ENCODE peak calls at places on chromosomes 16 and 17, in six cellular contexts. J is SJSA1; E is stomach; C is PC-3; P is mammary epithelial cell; Q is CD8-positive, alpha-beta memory T cell. W is an unnamed sample.

GRCh38 chr17:58503876-58504275 is 10.6 kb downstream of the MTMR4 start:
- DNase-seq in J (no peak), E (no peak), C (no peak), P (no peak), Q (no peak), W (no peak)

GRCh38 chr17:75364078-75364477 is 41.4 kb downstream of the GRB2 start:
- DNase-seq in J (no peak), E (no peak), C (peak; percentile 94), P (peak; percentile 74), Q (no peak), W (no peak)

GRCh38 chr17:38419508-38419981 is 8.7 kb upstream of the ARHGAP23 start:
- DNase-seq in J (no peak), E (no peak), C (no peak), P (no peak), Q (no peak), W (no peak)

GRCh38 chr17:45273551-45273957 is 11.7 kb upstream of the SPATA32 start:
- DNase-seq in J (no peak), E (no peak), C (no peak), P (no peak), Q (no peak), W (no peak)

GRCh38 chr16:69286941-69287713 is 24.0 kb upstream of the VPS4A start:
- DNase-seq in J (no peak), E (no peak), C (peak; percentile 65), P (peak; percentile 31), Q (peak; percentile 56), W (peak; percentile 15)

GRCh38 chr17:80703109-80703508 is 158.5 kb downstream of the RPTOR start:
- DNase-seq in J (no peak), E (no peak), C (no peak), P (no peak), Q (peak; percentile 48), W (no peak)

GRCh38 chr17:34169501-34169900 is 85.6 kb upstream of the CCL2 start:
- DNase-seq in J (no peak), E (no peak), C (no peak), P (no peak), Q (no peak), W (no peak)

GRCh38 chr16:74742051-74742481 is 32.6 kb downstream of the FA2H start:
- DNase-seq in J (no peak), E (no peak), C (no peak), P (no peak), Q (no peak), W (no peak)

GRCh38 chr17:8994319-8994718 is 27.0 kb upstream of the NTN1 start:
- DNase-seq in J (peak; percentile 56), E (peak; percentile 68), C (peak; percentile 38), P (peak; percentile 31), Q (peak; percentile 32), W (no peak)

GRCh38 chr17:8807070-8807550 is 7.9 kb upstream of the MFSD6L start:
- DNase-seq in J (no peak), E (no peak), C (peak; percentile 23), P (no peak), Q (no peak), W (no peak)

GRCh38 chr17:47297661-47298400 is 25.9 kb upstream of the EFCAB13 start:
- DNase-seq in J (no peak), E (no peak), C (no peak), P (no peak), Q (no peak), W (no peak)

GRCh38 chr16:37511-37910 is 15.9 kb downstream of the POLR3K start:
- DNase-seq in J (no peak), E (no peak), C (no peak), P (no peak), Q (no peak), W (no peak)

GRCh38 chr17:55301521-55302406 is 37.0 kb downstream of the HLF start:
- DNase-seq in J (no peak), E (peak; percentile 47), C (peak; percentile 14), P (no peak), Q (no peak), W (peak; percentile 23)

GRCh38 chr17:57881143-57881542 is 31.3 kb upstream of the MRPS23 start:
- DNase-seq in J (peak; percentile 77), E (no peak), C (no peak), P (no peak), Q (no peak), W (no peak)

GRCh38 chr17:83192161-83192788 is 112.9 kb downstream of the METRNL start:
- DNase-seq in J (peak; percentile 53), E (no peak), C (no peak), P (no peak), Q (no peak), W (no peak)

GRCh38 chr17:47678196-47678595 is 15.8 kb upstream of the TBKBP1 start:
- DNase-seq in J (no peak), E (no peak), C (no peak), P (no peak), Q (no peak), W (no peak)

GRCh38 chr16:67719778-67720144 is 645 bp upstream of the GFOD2 start:
- DNase-seq in J (no peak), E (no peak), C (no peak), P (peak; percentile 20), Q (no peak), W (no peak)

GRCh38 chr16:88914750-88915368 is 48.4 kb upstream of the PABPN1L start:
- DNase-seq in J (no peak), E (no peak), C (no peak), P (no peak), Q (no peak), W (no peak)

GRCh38 chr17:8825802-8826201 is 26.6 kb upstream of the MFSD6L start:
- DNase-seq in J (no peak), E (no peak), C (no peak), P (no peak), Q (no peak), W (no peak)

GRCh38 chr17:35865412-35866355 is 3.0 kb downstream of the HEATR9 start:
- DNase-seq in J (no peak), E (no peak), C (peak; percentile 57), P (peak; percentile 19), Q (no peak), W (no peak)

GRCh38 chr17:41199421-41200098 is 9.9 kb downstream of the KRTAP9-1 start:
- DNase-seq in J (no peak), E (no peak), C (no peak), P (no peak), Q (no peak), W (no peak)

GRCh38 chr16:85002643-85003042 is 8.7 kb downstream of the ZDHHC7 start:
- DNase-seq in J (no peak), E (no peak), C (no peak), P (no peak), Q (no peak), W (no peak)
- H3K4me1 ChIP-seq in J (peaks cover 80% of the 10 kb centered on the region), E (peaks cover 93% of the 10 kb centered on the region), C (peaks cover 62% of the 10 kb centered on the region), P (peaks cover 71% of the 10 kb centered on the region), Q (peaks cover 39% of the 10 kb centered on the region), W (peaks cover 37% of the 10 kb centered on the region)

DNA sequence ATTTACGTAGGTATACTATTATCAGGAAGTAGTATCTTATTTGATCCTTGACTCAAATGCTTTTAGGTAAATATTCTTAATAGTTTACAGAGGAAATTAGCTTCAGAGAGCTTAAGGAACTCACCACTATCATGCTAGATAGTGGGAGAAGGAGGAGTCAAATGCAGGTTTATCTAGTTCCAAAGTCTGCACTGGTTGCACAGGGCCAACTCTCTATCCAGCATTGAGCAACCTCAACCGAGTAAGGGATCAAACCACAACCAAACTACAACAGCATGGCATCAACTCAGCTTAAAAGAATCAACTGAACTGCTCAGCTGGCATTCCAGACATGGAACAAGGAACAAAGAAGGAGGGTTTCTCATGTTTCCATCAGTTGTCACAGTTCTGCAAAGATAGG is 306.0 kb downstream of the MAF start:
- DNase-seq in J (no peak), E (no peak), C (no peak), P (no peak), Q (no peak), W (no peak)
- H3K4me1 ChIP-seq in J (no peaks in the 10 kb centered on the region), E (peaks cover 24% of the 10 kb centered on the region), C (no peaks in the 10 kb centered on the region), P (no peaks in the 10 kb centered on the region), Q (no peaks in the 10 kb centered on the region), W (no peaks in the 10 kb centered on the region)

GRCh38 chr16:3007059-3007956 is 5.4 kb upstream of the CLDN9 start:
- DNase-seq in J (no peak), E (no peak), C (no peak), P (no peak), Q (no peak), W (peak; percentile 78)
- H3K4me1 ChIP-seq in J (no peaks in the 10 kb centered on the region), E (peaks cover 43% of the 10 kb centered on the region), C (peaks cover 24% of the 10 kb centered on the region), P (peaks cover 9% of the 10 kb centered on the region), Q (peaks cover 22% of the 10 kb centered on the region), W (peaks cover 56% of the 10 kb centered on the region)

DNA sequence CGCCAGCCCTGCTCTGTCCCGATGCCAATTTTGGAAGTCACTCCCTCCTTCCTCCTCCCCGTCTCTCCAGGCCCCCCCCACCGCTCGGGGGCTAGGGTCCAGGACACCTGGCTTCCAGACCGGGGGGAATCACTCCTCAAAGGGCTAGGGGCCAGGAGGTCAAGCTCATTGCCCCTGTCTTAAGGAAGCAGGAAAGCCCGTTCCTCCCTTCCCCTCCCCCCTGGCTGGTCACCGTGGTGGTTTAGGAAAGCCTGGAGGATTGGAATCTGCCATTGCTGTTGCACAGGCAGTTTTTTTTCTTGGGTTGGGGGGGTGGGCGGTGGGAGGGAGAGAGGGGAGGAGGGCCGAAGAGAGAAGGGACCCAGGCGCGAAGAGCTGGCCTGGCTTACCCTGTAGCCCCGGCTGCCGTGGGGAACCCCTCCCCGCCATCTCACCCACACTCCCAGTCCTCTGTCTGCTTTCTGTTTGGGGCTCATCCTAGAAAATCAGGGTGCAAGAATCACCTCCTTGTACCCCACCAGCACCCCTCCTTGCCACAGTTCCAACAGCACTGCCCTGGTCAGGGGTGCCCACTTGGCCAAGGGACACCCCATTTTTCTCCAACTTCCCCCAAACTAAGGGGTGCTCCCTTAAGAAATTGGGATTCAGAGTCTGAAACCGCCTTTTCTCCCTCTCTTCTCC is 2.9 kb upstream of the BCL6B start:
- DNase-seq in J (no peak), E (peak; percentile 57), C (peak; percentile 51), P (no peak), Q (no peak), W (no peak)
- H3K4me1 ChIP-seq in J (peaks cover 34% of the 10 kb centered on the region), E (peaks cover 67% of the 10 kb centered on the region), C (peaks cover 19% of the 10 kb centered on the region), P (peaks cover 14% of the 10 kb centered on the region), Q (peaks cover 52% of the 10 kb centered on the region), W (peaks cover 15% of the 10 kb centered on the region)

GRCh38 chr17:2939714-2940351 is 123.6 kb downstream of the OR1D5 start:
- DNase-seq in J (no peak), E (peak; percentile 57), C (no peak), P (no peak), Q (no peak), W (no peak)

GRCh38 chr17:2937331-2938003 is 125.9 kb downstream of the OR1D5 start:
- DNase-seq in J (no peak), E (no peak), C (no peak), P (no peak), Q (no peak), W (no peak)

GRCh38 chr17:2943971-2944370 is 119.4 kb downstream of the OR1D5 start:
- DNase-seq in J (no peak), E (no peak), C (no peak), P (no peak), Q (peak; percentile 26), W (no peak)

GRCh38 chr17:2936771-2937321 is 126.6 kb downstream of the OR1D5 start:
- DNase-seq in J (no peak), E (no peak), C (no peak), P (no peak), Q (no peak), W (no peak)

DNA sequence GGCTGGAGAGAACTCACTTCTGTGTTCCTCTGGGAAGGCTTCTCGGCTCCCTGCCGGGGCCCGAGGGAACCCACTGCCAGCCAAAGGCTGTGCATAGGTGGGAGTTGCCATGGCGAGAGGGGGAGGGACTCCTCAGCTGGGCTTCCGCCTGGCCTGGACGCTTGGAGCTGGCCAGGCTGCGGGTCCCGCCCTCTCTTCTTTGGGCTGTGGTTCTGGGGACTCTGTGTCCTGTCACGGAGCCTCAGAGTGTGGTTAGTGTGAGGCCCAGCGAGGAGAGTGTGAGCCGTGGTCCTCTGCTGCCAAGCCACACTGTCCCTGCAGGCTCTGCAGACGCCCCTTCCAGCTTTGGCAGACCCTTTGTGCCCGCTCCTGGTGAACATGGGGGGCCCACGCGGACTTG is 123.1 kb downstream of the OR1D5 start:
- DNase-seq in J (no peak), E (peak; percentile 79), C (no peak), P (no peak), Q (no peak), W (no peak)
- H3K4me1 ChIP-seq in J (no peaks in the 10 kb centered on the region), E (peaks cover 5% of the 10 kb centered on the region), C (peaks cover 4% of the 10 kb centered on the region), P (peaks cover 4% of the 10 kb centered on the region), Q (peaks cover 15% of the 10 kb centered on the region), W (no peaks in the 10 kb centered on the region)